ENCODE peak calls at places on chromosome 22, in five cellular contexts. L is transverse colon, P is IMR-90, I is body of pancreas, E is sigmoid colon. Z is an unnamed sample.

GRCh38 chr22:49646876-49647275 is 180.8 kb downstream of the BRD1 start:
- DNase-seq in I (no peak), E (no peak), L (no peak), P (no peak), Z (no peak)

GRCh38 chr22:27866136-27867091 is 52.6 kb downstream of the PITPNB start:
- DNase-seq in P (peak), E (peak), L (no peak), I (peak), Z (no peak)

GRCh38 chr22:28075260-28075981 is 156.4 kb upstream of the PITPNB start:
- DNase-seq in I (peak), P (peak), E (peak), L (peak), Z (no peak)

GRCh38 chr22:46050451-46050845 is 73.5 kb upstream of the WNT7B start:
- DNase-seq in P (no peak), I (no peak), L (peak), E (peak), Z (no peak)

GRCh38 chr22:29951675-29952413 is 68.9 kb downstream of the MTMR3 start:
- DNase-seq in P (no peak), E (no peak), L (no peak), I (no peak), Z (no peak)

GRCh38 chr22:37959231-37959825 is 5.8 kb downstream of the POLR2F start:
- DNase-seq in P (no peak), I (no peak), E (no peak), L (no peak), Z (no peak)

GRCh38 chr22:39488563-39489083 is 13.5 kb upstream of the MIEF1 start:
- DNase-seq in I (no peak), E (peak), L (no peak), P (no peak), Z (no peak)

GRCh38 chr22:32901925-32902324 is 100.4 kb downstream of the TIMP3 start:
- DNase-seq in L (no peak), P (no peak), I (no peak), E (no peak), Z (no peak)

GRCh38 chr22:17213976-17214375 is 5.3 kb downstream of the ADA2 start:
- DNase-seq in E (peak), P (peak), L (peak), I (peak), Z (no peak)

GRCh38 chr22:17928391-17928790 is 96.0 kb downstream of the MICAL3 start:
- DNase-seq in E (no peak), P (no peak), I (no peak), L (no peak), Z (no peak)

GRCh38 chr22:19019029-19019678 is 83.1 kb upstream of the PRODH start:
- DNase-seq in L (no peak), P (no peak), I (no peak), E (no peak), Z (no peak)

GRCh38 chr22:45328822-45329535 is 19.2 kb downstream of the FAM118A start:
- DNase-seq in I (no peak), E (no peak), L (no peak), P (no peak), Z (no peak)

DNA sequence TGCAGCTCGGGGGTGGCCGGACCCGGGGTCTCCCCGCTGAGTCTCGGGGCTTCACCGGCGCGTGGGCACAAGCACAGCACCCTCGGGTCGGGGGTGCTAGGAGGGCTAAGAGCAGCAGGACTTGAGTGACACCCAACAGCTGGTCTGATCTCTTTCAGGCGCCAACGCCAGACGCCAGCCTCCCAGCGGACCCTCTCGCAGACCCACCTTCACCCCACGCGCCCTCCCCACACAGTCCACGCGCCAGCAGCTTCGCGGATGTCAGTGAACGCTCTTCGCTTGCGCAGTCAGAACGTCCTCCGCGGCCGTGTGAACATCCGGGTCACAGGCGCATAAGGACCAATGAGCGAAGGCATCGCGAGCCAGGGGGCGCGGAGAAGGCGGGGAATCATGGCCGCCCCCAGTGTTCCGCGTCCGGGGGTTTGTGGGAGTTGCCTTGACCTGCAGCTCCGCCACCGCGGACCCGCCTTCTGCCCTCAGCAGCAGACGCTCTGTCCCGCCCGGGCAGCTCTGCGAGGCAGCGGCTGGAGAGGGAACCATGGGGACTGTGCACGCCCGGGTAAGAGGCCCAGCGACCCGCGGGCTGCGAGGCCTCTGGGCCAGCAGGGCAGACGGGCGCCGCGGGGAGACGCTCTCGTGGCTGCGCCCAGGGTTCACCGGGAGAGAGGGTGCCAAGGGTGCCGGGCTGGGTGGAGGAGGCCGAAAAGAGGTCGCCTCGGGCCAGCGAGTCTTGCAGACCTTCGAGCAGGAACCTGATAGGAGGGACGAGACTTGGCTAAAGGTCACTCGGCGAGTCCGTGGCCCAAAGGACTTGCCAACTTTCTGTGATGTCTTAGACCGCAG is at the start of gene SAMM50:
- DNase-seq in L (peak), I (peak), P (peak), E (peak), Z (peak)
- TF ChIP-seq POLR2A in L (peak), I (peak), P (peak), E (peak), Z (no peak)

GRCh38 chr22:23075525-23076216 is 5.4 kb downstream of the GNAZ start:
- DNase-seq in I (no peak), L (no peak), E (no peak), P (no peak), Z (peak)
- TF ChIP-seq POLR2A in I (no peak), L (no peak), E (no peak), P (no peak), Z (no peak)

DNA sequence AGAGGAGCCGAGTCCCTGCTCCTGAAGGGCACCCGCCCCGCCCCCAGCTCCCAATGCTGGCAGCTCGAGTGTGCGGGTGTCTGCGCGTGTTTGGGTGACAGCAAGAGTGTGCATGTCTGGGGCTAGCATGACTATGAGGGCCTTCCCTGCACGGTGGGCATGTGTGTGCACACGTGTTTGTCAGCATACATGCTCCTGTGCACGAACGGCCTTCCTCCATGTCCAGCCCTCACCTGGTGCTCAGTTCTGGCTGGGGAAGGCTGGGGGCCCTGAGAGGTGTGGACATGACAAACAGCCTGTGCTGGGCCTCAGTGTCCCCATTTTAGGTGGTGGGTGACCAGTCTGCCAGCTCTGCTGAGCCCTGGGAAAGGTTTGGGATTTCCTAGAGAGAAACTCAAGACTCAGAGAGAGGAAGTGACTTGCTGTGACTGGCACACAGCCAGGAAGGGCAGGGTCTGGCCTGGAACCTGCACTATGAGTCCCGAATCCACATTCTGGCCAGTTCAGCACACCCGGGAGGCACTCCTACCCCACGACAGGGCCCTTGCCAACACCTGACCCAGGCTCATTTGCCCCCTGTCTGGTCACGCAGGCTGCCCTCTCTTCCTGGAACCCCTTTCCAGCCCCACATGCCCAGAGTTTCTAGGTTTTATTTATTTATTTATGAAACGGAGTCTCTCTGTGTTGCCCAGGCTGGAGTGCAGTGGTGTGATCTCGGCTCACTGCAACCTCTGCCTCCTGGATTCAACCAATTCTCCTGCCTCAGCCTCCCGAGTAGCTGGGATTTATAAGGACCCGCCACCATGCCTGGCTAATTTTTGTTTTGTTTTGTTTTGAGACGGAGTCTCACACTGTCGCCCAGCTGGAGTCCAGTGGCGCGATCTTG is 3.3 kb upstream of the SHISA8 start:
- DNase-seq in E (no peak), P (peak), I (peak), L (peak), Z (peak)
- TF ChIP-seq POLR2A in E (no peak), P (no peak), I (no peak), L (no peak), Z (no peak)

DNA sequence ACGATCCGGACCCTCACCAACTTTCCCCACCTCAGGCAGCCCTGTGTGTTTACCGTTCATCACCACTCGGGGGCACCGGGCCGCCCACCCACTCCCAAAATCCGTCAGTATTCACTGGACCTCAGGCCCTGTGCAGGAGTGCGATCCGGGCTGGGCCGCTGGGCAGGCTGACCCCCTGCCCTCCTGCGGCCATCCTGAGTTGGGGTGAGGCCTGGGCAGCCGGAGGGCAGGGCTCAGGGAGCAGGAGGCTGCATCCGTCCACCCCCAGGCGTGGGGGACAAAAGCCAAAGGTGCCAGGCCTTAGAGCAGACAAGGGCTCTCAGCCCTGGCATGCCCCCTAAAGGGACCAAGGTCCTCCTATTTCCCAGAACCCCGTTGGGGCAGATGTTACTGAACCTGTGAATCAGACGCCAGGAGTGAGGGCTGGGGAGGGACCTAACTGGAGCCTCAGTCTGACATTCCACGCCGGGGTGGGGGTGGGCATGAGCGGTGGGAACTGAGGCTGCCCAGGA is 16.8 kb upstream of the TMEM191C start:
- DNase-seq in I (peak), L (no peak), P (no peak), E (peak), Z (peak)
- TF ChIP-seq POLR2A in I (no peak), L (no peak), P (no peak), E (no peak), Z (no peak)

GRCh38 chr22:31585161-31585859 is 76.7 kb downstream of the PISD start:
- DNase-seq in I (peak), E (no peak), P (peak), L (no peak), Z (no peak)
- TF ChIP-seq POLR2A in I (no peak), E (no peak), P (no peak), L (no peak), Z (no peak)

DNA sequence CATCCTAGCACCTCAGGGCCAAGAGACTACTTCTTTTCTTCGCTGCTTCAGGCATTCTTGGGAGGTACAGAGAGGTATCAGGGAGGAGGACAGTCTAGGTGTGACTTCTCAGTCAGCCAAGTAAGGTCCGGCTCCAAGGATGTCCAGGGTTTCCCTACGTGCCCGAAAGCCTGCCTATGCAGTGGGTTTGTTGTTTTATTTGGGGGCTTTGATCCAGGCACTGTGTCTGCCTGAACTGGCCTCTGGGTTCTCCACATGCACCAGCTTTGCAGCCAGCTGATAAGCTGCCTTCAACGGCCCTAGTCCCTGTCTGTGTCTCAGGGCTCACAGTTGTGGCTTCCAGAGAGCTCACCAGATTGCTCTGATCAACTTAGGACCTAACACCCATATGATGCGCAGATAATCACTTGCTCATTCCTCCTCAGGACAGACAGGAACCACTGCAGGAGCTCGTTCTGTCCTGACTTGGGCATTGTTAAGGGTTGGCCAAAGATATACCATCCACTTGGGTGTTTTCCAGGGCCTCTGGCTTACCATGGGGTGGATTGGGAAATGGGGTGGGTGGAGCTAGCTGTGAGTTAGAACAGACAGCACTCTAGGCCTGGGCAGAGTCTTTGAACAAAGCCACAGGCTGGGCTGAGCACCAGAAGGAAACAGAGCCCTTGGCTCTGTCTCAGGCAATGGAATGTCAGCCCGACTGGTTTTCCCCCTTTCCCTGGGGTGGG is 45.5 kb upstream of the CRYBB3 start:
- DNase-seq in E (peak), P (no peak), L (peak), I (peak), Z (no peak)
- TF ChIP-seq POLR2A in E (no peak), P (no peak), L (no peak), I (no peak), Z (no peak)

DNA sequence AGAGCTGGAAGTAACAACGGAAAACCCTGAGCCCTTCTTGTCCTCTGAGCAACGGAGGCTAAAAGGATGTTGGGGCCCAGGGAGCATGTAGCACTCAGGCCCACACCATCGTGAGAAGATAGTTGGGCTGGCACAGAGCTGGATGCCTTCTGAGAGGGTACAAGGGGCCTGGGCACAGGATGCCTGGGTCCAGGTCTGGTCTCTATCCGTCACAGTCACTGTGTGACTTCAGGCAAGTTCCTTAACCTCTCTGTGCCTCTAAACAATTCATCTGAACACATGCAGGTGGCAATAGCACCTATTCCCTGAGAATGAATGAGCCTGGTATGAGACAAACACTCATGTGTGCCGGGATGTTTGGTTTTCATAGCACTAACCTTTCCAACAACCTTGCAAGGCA is 29.2 kb downstream of the MB start:
- DNase-seq in P (no peak), E (no peak), L (no peak), I (no peak), Z (no peak)
- TF ChIP-seq POLR2A in P (no peak), E (no peak), L (no peak), I (no peak), Z (no peak)

Z was measured in spleen.